ENCODE peak calls at places on chromosomes 5 and 9, in five cellular contexts. O is GM13976; N is mucosa of descending colon; P is CD4-positive, alpha-beta T cell; V is LNCaP clone FGC. S is an unnamed sample.

GRCh38 chr9:112097712-112098688 is 77.1 kb downstream of the SUSD1 start:
- DNase-seq in O (peak), V (peak), N (peak), P (peak), S (peak)

GRCh38 chr9:125549465-125550215 is 157.4 kb downstream of the MAPKAP1 start:
- DNase-seq in P (no peak), V (peak), O (no peak), N (no peak), S (no peak)

GRCh38 chr9:83355729-83356128 is 182.5 kb downstream of the FRMD3 start:
- DNase-seq in P (no peak), O (no peak), N (no peak), V (no peak), S (no peak)

GRCh38 chr5:157108961-157109360 is at the start of gene HAVCR2:
- DNase-seq in N (peak), O (peak), P (peak), V (no peak), S (peak)

GRCh38 chr5:94694671-94695070 is 76.2 kb downstream of the SLF1 start:
- DNase-seq in V (no peak), O (no peak), P (no peak), N (no peak), S (no peak)

GRCh38 chr9:92406506-92406905 is 2.1 kb upstream of the OGN start:
- DNase-seq in N (peak), P (no peak), O (peak), V (no peak), S (peak)

GRCh38 chr5:178766936-178767912 is 36.8 kb upstream of the ZNF354A start:
- DNase-seq in O (no peak), N (no peak), P (no peak), V (no peak), S (no peak)

GRCh38 chr9:96441798-96442445 is 8.0 kb upstream of the HABP4 start:
- DNase-seq in N (peak), P (no peak), V (no peak), O (peak), S (no peak)

GRCh38 chr5:142981886-142982820 is 212.0 kb downstream of the ARHGAP26 start:
- DNase-seq in O (no peak), P (no peak), V (peak), N (peak), S (no peak)

GRCh38 chr9:132638240-132638639 is 31.5 kb downstream of the DDX31 start:
- DNase-seq in V (no peak), N (no peak), P (no peak), O (no peak), S (no peak)

GRCh38 chr5:171342362-171343111 is 33.5 kb downstream of the TLX3 start:
- DNase-seq in N (peak), V (peak), O (peak), P (no peak), S (no peak)

GRCh38 chr5:54313311-54314270 is 3.2 kb upstream of the ARL15 start:
- DNase-seq in V (no peak), O (no peak), P (no peak), N (no peak), S (peak)

GRCh38 chr5:77380636-77381035 is 111.5 kb downstream of the WDR41 start:
- DNase-seq in O (no peak), V (no peak), N (no peak), P (no peak), S (no peak)

GRCh38 chr5:59608745-59609144 is 284.8 kb downstream of the PDE4D start:
- DNase-seq in V (no peak), P (no peak), O (no peak), N (no peak), S (no peak)

GRCh38 chr5:154610321-154611154 is 132.5 kb upstream of the HAND1 start:
- DNase-seq in N (peak), P (peak), O (peak), V (peak), S (peak)

DNA sequence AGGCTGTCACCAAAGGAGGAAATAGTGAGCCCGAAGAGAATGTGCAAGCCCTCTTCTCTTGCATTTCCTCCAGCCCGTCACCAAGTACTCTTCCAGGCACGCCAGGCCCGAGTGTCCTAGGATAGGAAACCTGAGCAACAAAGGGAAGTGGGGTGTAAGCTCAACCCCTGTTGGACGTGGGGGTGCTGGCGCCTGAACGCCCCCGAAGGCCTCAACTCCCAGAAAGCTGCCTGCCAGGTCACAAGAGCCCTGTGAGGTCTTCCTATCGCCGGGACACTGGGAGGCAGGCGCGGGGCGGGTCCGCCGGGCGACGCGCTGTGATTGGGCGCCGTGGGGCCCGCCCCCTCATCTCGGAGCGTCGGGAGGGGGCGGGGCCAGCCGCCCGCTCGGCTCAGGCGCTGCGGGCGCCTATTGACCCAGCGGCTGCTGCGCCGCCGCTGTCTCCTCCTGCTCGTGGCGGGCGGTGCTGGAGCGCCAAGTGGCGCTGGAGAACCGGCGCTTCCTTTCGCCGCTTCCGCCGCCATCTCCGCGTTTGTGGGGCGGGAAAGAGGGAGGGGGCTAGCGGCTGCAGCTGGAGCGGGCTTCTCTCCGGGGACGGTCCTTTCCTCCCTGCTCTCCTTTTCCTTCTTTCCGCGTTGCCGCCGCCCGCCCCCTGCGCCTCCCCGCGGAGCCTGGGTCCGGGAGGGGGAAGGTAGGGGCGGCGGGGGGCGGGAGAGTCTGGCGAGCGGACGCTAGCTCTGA is 558 bp upstream of the MAN2A1 start:
- DNase-seq in O (peak), N (peak), P (peak), V (peak), S (peak)
- TF ChIP-seq CTCF in O (no peak), N (no peak), P (no peak), V (peak), S (no peak)

GRCh38 chr5:79111960-79112702 is 522 bp downstream of the BHMT start:
- DNase-seq in N (no peak), V (no peak), P (no peak), O (no peak), S (no peak)
- TF ChIP-seq CTCF in N (no peak), V (no peak), P (no peak), O (no peak), S (no peak)

GRCh38 chr5:103942587-103943186 is 380.1 kb upstream of the NUDT12 start:
- DNase-seq in P (no peak), O (no peak), N (no peak), V (no peak), S (no peak)
- TF ChIP-seq CTCF in P (no peak), O (no peak), N (no peak), V (peak), S (no peak)

DNA sequence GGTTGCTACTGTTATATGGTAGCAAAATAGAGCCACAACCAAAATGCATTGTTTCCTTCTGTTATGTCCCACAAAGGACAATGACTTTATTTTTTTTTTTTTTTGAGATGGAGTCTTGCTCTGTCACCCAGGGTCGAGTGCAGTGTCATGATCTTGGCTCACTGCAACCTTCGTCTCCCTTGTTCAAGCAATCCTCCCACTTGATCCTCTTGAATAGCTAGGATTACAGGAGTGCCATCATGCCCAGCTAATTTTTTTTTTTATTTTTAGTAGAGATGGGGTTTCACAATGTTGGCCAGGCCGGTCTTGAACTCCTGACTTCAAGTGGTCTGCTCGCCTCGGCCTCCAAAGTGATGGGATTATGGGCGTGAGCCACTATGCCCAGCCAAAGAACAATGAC is 527.7 kb upstream of the SGCD start:
- DNase-seq in N (no peak), O (no peak), V (no peak), P (no peak), S (no peak)
- TF ChIP-seq CTCF in N (no peak), O (no peak), V (no peak), P (no peak), S (no peak)